ENCODE peak calls at places on chromosome 2, in nine cellular contexts. One of them, this sample, is unnamed.

GRCh38 chr2:19623488-19623887 is 265.1 kb upstream of the OSR1 start:
- DNase-seq in sigmoid colon: no peak
- DNase-seq in HL-60: no peak
- DNase-seq in GM12878: no peak
- DNase-seq in HCT116: no peak
- DNase-seq in prostate gland: no peak
- DNase-seq in transverse colon: no peak
- DNase-seq in K562: no peak
- DNase-seq in stomach: no peak
- DNase-seq in this sample: no peak

GRCh38 chr2:240431663-240432424 is 3.6 kb upstream of the GPC1 start:
- DNase-seq in K562: no peak
- DNase-seq in transverse colon: peak
- DNase-seq in stomach: peak
- DNase-seq in HL-60: no peak
- DNase-seq in HCT116: no peak
- DNase-seq in GM12878: no peak
- DNase-seq in sigmoid colon: peak
- DNase-seq in prostate gland: no peak
- DNase-seq in this sample: peak

GRCh38 chr2:140376686-140377085 is 1596.5 kb upstream of the NXPH2 start:
- DNase-seq in sigmoid colon: no peak
- DNase-seq in HL-60: no peak
- DNase-seq in stomach: no peak
- DNase-seq in prostate gland: no peak
- DNase-seq in K562: no peak
- DNase-seq in GM12878: no peak
- DNase-seq in HCT116: no peak
- DNase-seq in transverse colon: no peak
- DNase-seq in this sample: no peak

GRCh38 chr2:58448065-58448507 is 207.0 kb upstream of the FANCL start:
- DNase-seq in GM12878: peak
- DNase-seq in HCT116: peak
- DNase-seq in prostate gland: no peak
- DNase-seq in transverse colon: peak
- DNase-seq in stomach: no peak
- DNase-seq in HL-60: peak
- DNase-seq in sigmoid colon: no peak
- DNase-seq in K562: no peak
- DNase-seq in this sample: peak

GRCh38 chr2:147382322-147382948 is 462.4 kb upstream of the ACVR2A start:
- DNase-seq in GM12878: no peak
- DNase-seq in HL-60: no peak
- DNase-seq in stomach: no peak
- DNase-seq in HCT116: no peak
- DNase-seq in K562: no peak
- DNase-seq in prostate gland: peak
- DNase-seq in transverse colon: peak
- DNase-seq in sigmoid colon: no peak
- DNase-seq in this sample: no peak

GRCh38 chr2:190849774-190850173 is 30.8 kb upstream of the GLS start:
- DNase-seq in HL-60: no peak
- DNase-seq in GM12878: no peak
- DNase-seq in prostate gland: no peak
- DNase-seq in transverse colon: no peak
- DNase-seq in stomach: no peak
- DNase-seq in sigmoid colon: no peak
- DNase-seq in K562: no peak
- DNase-seq in HCT116: no peak
- DNase-seq in this sample: no peak

GRCh38 chr2:48454504-48454903 is 75.5 kb upstream of the STON1 start:
- DNase-seq in GM12878: no peak
- DNase-seq in stomach: no peak
- DNase-seq in sigmoid colon: no peak
- DNase-seq in HCT116: no peak
- DNase-seq in transverse colon: no peak
- DNase-seq in prostate gland: no peak
- DNase-seq in K562: no peak
- DNase-seq in HL-60: peak
- DNase-seq in this sample: no peak

GRCh38 chr2:123086613-123087012 is 938.5 kb upstream of the CNTNAP5 start:
- DNase-seq in sigmoid colon: no peak
- DNase-seq in prostate gland: no peak
- DNase-seq in stomach: no peak
- DNase-seq in K562: no peak
- DNase-seq in HCT116: no peak
- DNase-seq in transverse colon: no peak
- DNase-seq in GM12878: no peak
- DNase-seq in HL-60: peak
- DNase-seq in this sample: no peak

GRCh38 chr2:150783015-150783414 is 295.5 kb upstream of the RND3 start:
- DNase-seq in GM12878: no peak
- DNase-seq in sigmoid colon: no peak
- DNase-seq in K562: no peak
- DNase-seq in transverse colon: no peak
- DNase-seq in stomach: no peak
- DNase-seq in prostate gland: no peak
- DNase-seq in HL-60: no peak
- DNase-seq in HCT116: no peak
- DNase-seq in this sample: no peak

GRCh38 chr2:231614559-231615057 is 21.9 kb downstream of the TEX44 start:
- DNase-seq in transverse colon: no peak
- DNase-seq in K562: no peak
- DNase-seq in HCT116: no peak
- DNase-seq in sigmoid colon: no peak
- DNase-seq in prostate gland: no peak
- DNase-seq in GM12878: no peak
- DNase-seq in stomach: peak
- DNase-seq in HL-60: peak
- DNase-seq in this sample: no peak

GRCh38 chr2:120468136-120468535 is 122.2 kb downstream of the INHBB start:
- DNase-seq in sigmoid colon: peak
- DNase-seq in prostate gland: no peak
- DNase-seq in stomach: no peak
- DNase-seq in GM12878: no peak
- DNase-seq in transverse colon: no peak
- DNase-seq in HL-60: no peak
- DNase-seq in K562: no peak
- DNase-seq in HCT116: no peak
- DNase-seq in this sample: no peak

GRCh38 chr2:197499594-197500502 is at the start of the genes HSPD1 and HSPE1:
- DNase-seq in sigmoid colon: peak
- DNase-seq in prostate gland: peak
- DNase-seq in K562: peak
- DNase-seq in transverse colon: peak
- DNase-seq in HL-60: peak
- DNase-seq in HCT116: peak
- DNase-seq in stomach: peak
- DNase-seq in GM12878: peak
- DNase-seq in this sample: peak
- TF ChIP-seq POLR2AphosphoS5 in sigmoid colon: peak
- TF ChIP-seq POLR2AphosphoS5 in prostate gland: peak
- TF ChIP-seq POLR2AphosphoS5 in K562: peak
- TF ChIP-seq POLR2AphosphoS5 in transverse colon: peak
- TF ChIP-seq POLR2AphosphoS5 in HL-60: peak
- TF ChIP-seq POLR2AphosphoS5 in HCT116: peak
- TF ChIP-seq POLR2AphosphoS5 in stomach: peak
- TF ChIP-seq POLR2AphosphoS5 in GM12878: peak
- TF ChIP-seq POLR2AphosphoS5 in this sample: peak

DNA sequence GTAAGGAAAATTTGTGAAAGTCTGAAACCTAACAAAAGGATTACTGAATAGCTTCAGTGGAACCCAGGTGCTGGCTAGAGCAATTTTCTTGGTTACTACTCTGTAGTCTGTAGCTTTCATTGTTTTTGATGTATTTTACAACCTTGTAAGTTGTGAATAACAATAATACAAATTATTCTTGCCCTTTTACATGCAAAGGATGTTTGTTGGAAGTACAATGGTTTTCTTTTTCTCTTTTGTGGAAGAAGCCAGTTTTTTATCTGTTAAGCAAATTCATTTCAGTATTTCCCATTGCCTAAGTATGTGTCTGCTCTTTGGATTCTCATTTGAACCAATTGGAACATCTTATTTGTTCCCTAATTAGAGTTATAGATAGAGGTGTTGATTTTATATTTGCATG is 10.3 kb downstream of the LCLAT1 start:
- DNase-seq in K562: no peak
- DNase-seq in sigmoid colon: no peak
- DNase-seq in HL-60: no peak
- DNase-seq in transverse colon: no peak
- DNase-seq in prostate gland: no peak
- DNase-seq in GM12878: no peak
- DNase-seq in stomach: no peak
- DNase-seq in HCT116: no peak
- DNase-seq in this sample: no peak
- H3K4me3 ChIP-seq in K562: no peak
- H3K4me3 ChIP-seq in sigmoid colon: no peak
- H3K4me3 ChIP-seq in HL-60: no peak
- H3K4me3 ChIP-seq in transverse colon: no peak
- H3K4me3 ChIP-seq in prostate gland: no peak
- H3K4me3 ChIP-seq in GM12878: no peak
- H3K4me3 ChIP-seq in stomach: no peak
- H3K4me3 ChIP-seq in HCT116: no peak
- H3K4me3 ChIP-seq in this sample: no peak

GRCh38 chr2:219499555-219499954 is 864 bp downstream of the GMPPA start:
- DNase-seq in prostate gland: no peak
- DNase-seq in HL-60: no peak
- DNase-seq in HCT116: no peak
- DNase-seq in transverse colon: no peak
- DNase-seq in K562: no peak
- DNase-seq in GM12878: no peak
- DNase-seq in sigmoid colon: no peak
- DNase-seq in stomach: no peak
- DNase-seq in this sample: no peak
- TF ChIP-seq POLR2AphosphoS5 in prostate gland: no peak
- TF ChIP-seq POLR2AphosphoS5 in HL-60: no peak
- TF ChIP-seq POLR2AphosphoS5 in HCT116: no peak
- TF ChIP-seq POLR2AphosphoS5 in transverse colon: no peak
- TF ChIP-seq POLR2AphosphoS5 in K562: no peak
- TF ChIP-seq POLR2AphosphoS5 in GM12878: no peak
- TF ChIP-seq POLR2AphosphoS5 in sigmoid colon: no peak
- TF ChIP-seq POLR2AphosphoS5 in stomach: no peak
- TF ChIP-seq POLR2AphosphoS5 in this sample: no peak

GRCh38 chr2:171158790-171159325 is 1.8 kb downstream of the TLK1 start:
- DNase-seq in HL-60: no peak
- DNase-seq in K562: no peak
- DNase-seq in GM12878: no peak
- DNase-seq in prostate gland: no peak
- DNase-seq in sigmoid colon: no peak
- DNase-seq in transverse colon: no peak
- DNase-seq in stomach: no peak
- DNase-seq in HCT116: no peak
- DNase-seq in this sample: no peak
- H3K4me3 ChIP-seq in HL-60: peak
- H3K4me3 ChIP-seq in K562: peak
- H3K4me3 ChIP-seq in GM12878: peak
- H3K4me3 ChIP-seq in prostate gland: peak
- H3K4me3 ChIP-seq in sigmoid colon: peak
- H3K4me3 ChIP-seq in transverse colon: peak
- H3K4me3 ChIP-seq in stomach: peak
- H3K4me3 ChIP-seq in HCT116: peak
- H3K4me3 ChIP-seq in this sample: peak

GRCh38 chr2:37507703-37508102 is 163.3 kb downstream of the QPCT start:
- DNase-seq in HCT116: no peak
- DNase-seq in GM12878: no peak
- DNase-seq in K562: no peak
- DNase-seq in prostate gland: no peak
- DNase-seq in transverse colon: no peak
- DNase-seq in stomach: no peak
- DNase-seq in HL-60: no peak
- DNase-seq in sigmoid colon: no peak
- DNase-seq in this sample: no peak

GRCh38 chr2:37501121-37501520 is 156.7 kb downstream of the QPCT start:
- DNase-seq in transverse colon: no peak
- DNase-seq in GM12878: no peak
- DNase-seq in sigmoid colon: no peak
- DNase-seq in K562: no peak
- DNase-seq in prostate gland: no peak
- DNase-seq in stomach: no peak
- DNase-seq in HL-60: no peak
- DNase-seq in HCT116: no peak
- DNase-seq in this sample: no peak

GRCh38 chr2:37507069-37507410 is 162.6 kb downstream of the QPCT start:
- DNase-seq in GM12878: no peak
- DNase-seq in transverse colon: no peak
- DNase-seq in HL-60: no peak
- DNase-seq in sigmoid colon: no peak
- DNase-seq in stomach: no peak
- DNase-seq in prostate gland: no peak
- DNase-seq in HCT116: no peak
- DNase-seq in K562: no peak
- DNase-seq in this sample: no peak

GRCh38 chr2:37506407-37507068 is 162.1 kb downstream of the QPCT start:
- DNase-seq in K562: no peak
- DNase-seq in HCT116: no peak
- DNase-seq in transverse colon: no peak
- DNase-seq in stomach: no peak
- DNase-seq in prostate gland: no peak
- DNase-seq in HL-60: no peak
- DNase-seq in sigmoid colon: peak
- DNase-seq in GM12878: no peak
- DNase-seq in this sample: no peak
- TF ChIP-seq POLR2AphosphoS5 in K562: no peak
- TF ChIP-seq POLR2AphosphoS5 in HCT116: no peak
- TF ChIP-seq POLR2AphosphoS5 in transverse colon: peak
- TF ChIP-seq POLR2AphosphoS5 in stomach: peak
- TF ChIP-seq POLR2AphosphoS5 in prostate gland: no peak
- TF ChIP-seq POLR2AphosphoS5 in HL-60: no peak
- TF ChIP-seq POLR2AphosphoS5 in sigmoid colon: peak
- TF ChIP-seq POLR2AphosphoS5 in GM12878: no peak
- TF ChIP-seq POLR2AphosphoS5 in this sample: no peak

GRCh38 chr2:237581751-237582746 is 8.5 kb downstream of the RAB17 start:
- DNase-seq in transverse colon: peak
- DNase-seq in sigmoid colon: peak
- DNase-seq in stomach: peak
- DNase-seq in K562: no peak
- DNase-seq in HCT116: no peak
- DNase-seq in HL-60: peak
- DNase-seq in GM12878: peak
- DNase-seq in prostate gland: peak
- DNase-seq in this sample: peak
- H3K4me3 ChIP-seq in transverse colon: no peak
- H3K4me3 ChIP-seq in sigmoid colon: peak
- H3K4me3 ChIP-seq in stomach: peak
- H3K4me3 ChIP-seq in K562: no peak
- H3K4me3 ChIP-seq in HCT116: no peak
- H3K4me3 ChIP-seq in HL-60: no peak
- H3K4me3 ChIP-seq in GM12878: no peak
- H3K4me3 ChIP-seq in prostate gland: peak
- H3K4me3 ChIP-seq in this sample: no peak

This sample was measured in upper lobe of left lung.